ENCODE peak calls at places on chromosomes 13 and 19, in ten cellular contexts. J, N, P, L, S, Z, Y, Q, W and A are unnamed samples.

GRCh38 chr19:5345895-5346386 is 5.3 kb upstream of the PTPRS start:
- DNase-seq in J (peak; percentile 33), N (no peak), P (no peak), L (no peak), S (peak; percentile 66), Z (no peak), Y (peak; percentile 77), Q (no peak), W (peak; percentile 85), A (no peak)

GRCh38 chr19:15769586-15769985 is 17.9 kb upstream of the OR10H5 start:
- DNase-seq in J (no peak), N (no peak), P (no peak), L (no peak), S (no peak), Z (no peak), Y (no peak), Q (no peak), W (no peak), A (no peak)

GRCh38 chr19:580274-580835 is 8.0 kb downstream of the BSG start:
- DNase-seq in J (no peak), N (no peak), P (no peak), L (no peak), S (no peak), Z (no peak), Y (no peak), Q (no peak), W (no peak), A (no peak)

GRCh38 chr13:109744512-109745051 is 41.8 kb downstream of the IRS2 start:
- DNase-seq in J (peak; percentile 97), N (no peak), P (peak; percentile 58), L (no peak), S (peak; percentile 97), Z (no peak), Y (peak; percentile 75), Q (peak; percentile 79), W (peak; percentile 72), A (peak; percentile 54)

GRCh38 chr19:19533826-19534225 is 4.2 kb upstream of the CILP2 start:
- DNase-seq in J (no peak), N (no peak), P (no peak), L (no peak), S (no peak), Z (no peak), Y (no peak), Q (no peak), W (no peak), A (no peak)

GRCh38 chr13:89846890-89847585 is 1500.4 kb upstream of the MIR17HG start:
- DNase-seq in J (peak; percentile 76), N (no peak), P (no peak), L (no peak), S (peak; percentile 39), Z (no peak), Y (peak; percentile 6), Q (no peak), W (no peak), A (no peak)

GRCh38 chr13:77896977-77897376 is 21.7 kb downstream of the EDNRB start:
- DNase-seq in J (no peak), N (no peak), P (no peak), L (no peak), S (no peak), Z (no peak), Y (peak; percentile 11), Q (no peak), W (no peak), A (no peak)

GRCh38 chr19:2732157-2732725 is 7.6 kb downstream of the SLC39A3 start:
- DNase-seq in J (no peak), N (no peak), P (no peak), L (no peak), S (no peak), Z (no peak), Y (no peak), Q (no peak), W (no peak), A (no peak)

GRCh38 chr13:74061939-74062595 is 72.1 kb downstream of the KLF12 start:
- DNase-seq in J (peak; percentile 50), N (no peak), P (peak; percentile 21), L (no peak), S (peak; percentile 89), Z (no peak), Y (peak; percentile 47), Q (no peak), W (peak; percentile 30), A (no peak)

GRCh38 chr19:19042732-19043274 is 9.4 kb downstream of the ARMC6 start:
- DNase-seq in J (no peak), N (no peak), P (no peak), L (no peak), S (no peak), Z (no peak), Y (no peak), Q (no peak), W (no peak), A (no peak)

GRCh38 chr19:3604987-3605343 is 1.7 kb downstream of the TBXA2R start:
- DNase-seq in J (no peak), N (no peak), P (no peak), L (no peak), S (no peak), Z (no peak), Y (no peak), Q (no peak), W (no peak), A (no peak)

GRCh38 chr13:60441761-60442160 is 44.7 kb downstream of the TDRD3 start:
- DNase-seq in J (no peak), N (no peak), P (no peak), L (no peak), S (no peak), Z (no peak), Y (no peak), Q (no peak), W (no peak), A (no peak)

GRCh38 chr19:30799854-30800755 is 427.9 kb downstream of the ZNF536 start:
- DNase-seq in J (no peak), N (no peak), P (peak; percentile 36), L (no peak), S (no peak), Z (peak; percentile 43), Y (no peak), Q (peak; percentile 46), W (no peak), A (peak; percentile 25)

GRCh38 chr13:23765531-23765930 is 123.7 kb downstream of the MIPEP start:
- DNase-seq in J (no peak), N (no peak), P (peak; percentile 24), L (no peak), S (no peak), Z (no peak), Y (no peak), Q (no peak), W (no peak), A (peak; percentile 16)

GRCh38 chr19:3175761-3176714 is 2.5 kb upstream of the S1PR4 start:
- DNase-seq in J (peak; percentile 39), N (no peak), P (no peak), L (no peak), S (peak; percentile 43), Z (peak; percentile 95), Y (peak; percentile 51), Q (no peak), W (peak; percentile 90), A (no peak)

GRCh38 chr13:32902898-32903297 is 113.3 kb upstream of the KL start:
- DNase-seq in J (peak; percentile 43), N (peak; percentile 86), P (peak; percentile 15), L (no peak), S (peak; percentile 17), Z (no peak), Y (peak; percentile 49), Q (peak; percentile 77), W (no peak), A (no peak)

GRCh38 chr19:5504115-5504514 is 48.9 kb downstream of the ZNRF4 start:
- DNase-seq in J (no peak), N (no peak), P (no peak), L (no peak), S (no peak), Z (no peak), Y (no peak), Q (no peak), W (no peak), A (no peak)

GRCh38 chr13:80562423-80562822 is 221.5 kb upstream of the SPRY2 start:
- DNase-seq in J (no peak), N (no peak), P (peak; percentile 81), L (no peak), S (no peak), Z (no peak), Y (no peak), Q (no peak), W (no peak), A (peak; percentile 80)

GRCh38 chr19:48059331-48059730 is 15.5 kb upstream of the CABP5 start:
- DNase-seq in J (no peak), N (no peak), P (no peak), L (no peak), S (no peak), Z (no peak), Y (no peak), Q (no peak), W (no peak), A (no peak)

GRCh38 chr13:27562457-27562856 is 57.9 kb downstream of the LNX2 start:
- DNase-seq in J (no peak), N (no peak), P (no peak), L (no peak), S (no peak), Z (no peak), Y (no peak), Q (no peak), W (no peak), A (no peak)

GRCh38 chr19:31149306-31149975 is 199.8 kb downstream of the TSHZ3 start:
- DNase-seq in J (no peak), N (no peak), P (no peak), L (no peak), S (peak; percentile 13), Z (no peak), Y (no peak), Q (no peak), W (no peak), A (no peak)

GRCh38 chr19:48539503-48540096 is 12.4 kb upstream of the SULT2B1 start:
- DNase-seq in J (peak; percentile 53), N (no peak), P (peak; percentile 24), L (no peak), S (peak; percentile 92), Z (peak; percentile 35), Y (peak; percentile 33), Q (peak; percentile 54), W (peak; percentile 58), A (no peak)

GRCh38 chr19:17184381-17184841 is 30.7 kb upstream of the USE1 start:
- DNase-seq in J (no peak), N (no peak), P (no peak), L (peak; percentile 23), S (peak; percentile 14), Z (peak; percentile 37), Y (no peak), Q (no peak), W (no peak), A (no peak)

GRCh38 chr19:10019246-10019645 is 6.0 kb downstream of the RDH8 start:
- DNase-seq in J (no peak), N (no peak), P (no peak), L (no peak), S (no peak), Z (no peak), Y (no peak), Q (no peak), W (no peak), A (no peak)

GRCh38 chr13:78593129-78593528 is 10.2 kb downstream of the POU4F1 start:
- DNase-seq in J (no peak), N (no peak), P (no peak), L (no peak), S (no peak), Z (no peak), Y (no peak), Q (no peak), W (no peak), A (no peak)

GRCh38 chr19:2453431-2454025 is 3.2 kb downstream of the LMNB2 start:
- DNase-seq in J (no peak), N (no peak), P (peak; percentile 38), L (no peak), S (no peak), Z (no peak), Y (no peak), Q (no peak), W (no peak), A (no peak)

GRCh38 chr13:51797664-51798488 is 6.1 kb downstream of the DHRS12 start:
- DNase-seq in J (peak; percentile 58), N (no peak), P (peak; percentile 97), L (no peak), S (peak; percentile 60), Z (peak; percentile 53), Y (peak; percentile 69), Q (peak; percentile 46), W (peak; percentile 83), A (peak; percentile 96)